ENCODE peak calls at places on chromosomes 12 and 14, in ten cellular contexts. One of them, this sample, is unnamed.

GRCh38 chr12:125187780-125188741 is 122.8 kb downstream of the AACS start:
- DNase-seq in globus pallidus: no peak
- DNase-seq in D341Med: no peak
- DNase-seq in Caki2: no peak
- DNase-seq in CD4-positive, alpha-beta T cell: no peak
- DNase-seq in A549: no peak
- DNase-seq in substantia nigra: no peak
- DNase-seq in activated CD4-positive, alpha-beta T cell treated with anti-CD3 and anti-CD28 coated beads, Interleukin-2, amount 10 ng/mL, durations not matched to agents 7 days and 5 days: no peak
- DNase-seq in kidney epithelial cell: no peak
- DNase-seq in GM13977: no peak
- DNase-seq in this sample: no peak

GRCh38 chr14:75430106-75430505 is 2.3 kb downstream of the JDP2 start:
- DNase-seq in globus pallidus: no peak
- DNase-seq in D341Med: no peak
- DNase-seq in Caki2: no peak
- DNase-seq in CD4-positive, alpha-beta T cell: no peak
- DNase-seq in A549: no peak
- DNase-seq in substantia nigra: no peak
- DNase-seq in activated CD4-positive, alpha-beta T cell treated with anti-CD3 and anti-CD28 coated beads, Interleukin-2, amount 10 ng/mL, durations not matched to agents 7 days and 5 days: no peak
- DNase-seq in kidney epithelial cell: no peak
- DNase-seq in GM13977: no peak
- DNase-seq in this sample: no peak

GRCh38 chr14:92425101-92425500 is 88.5 kb upstream of the RIN3 start:
- DNase-seq in globus pallidus: no peak
- DNase-seq in D341Med: no peak
- DNase-seq in Caki2: peak
- DNase-seq in CD4-positive, alpha-beta T cell: no peak
- DNase-seq in A549: no peak
- DNase-seq in substantia nigra: no peak
- DNase-seq in activated CD4-positive, alpha-beta T cell treated with anti-CD3 and anti-CD28 coated beads, Interleukin-2, amount 10 ng/mL, durations not matched to agents 7 days and 5 days: no peak
- DNase-seq in kidney epithelial cell: peak
- DNase-seq in GM13977: no peak
- DNase-seq in this sample: no peak

GRCh38 chr14:56195727-56196126 is 77.5 kb downstream of the PELI2 start:
- DNase-seq in globus pallidus: no peak
- DNase-seq in D341Med: no peak
- DNase-seq in Caki2: peak
- DNase-seq in CD4-positive, alpha-beta T cell: no peak
- DNase-seq in A549: no peak
- DNase-seq in substantia nigra: no peak
- DNase-seq in activated CD4-positive, alpha-beta T cell treated with anti-CD3 and anti-CD28 coated beads, Interleukin-2, amount 10 ng/mL, durations not matched to agents 7 days and 5 days: peak
- DNase-seq in kidney epithelial cell: peak
- DNase-seq in GM13977: peak
- DNase-seq in this sample: peak

GRCh38 chr14:32081901-32082300 is 4.8 kb downstream of the ARHGAP5 start:
- DNase-seq in globus pallidus: no peak
- DNase-seq in D341Med: peak
- DNase-seq in Caki2: no peak
- DNase-seq in CD4-positive, alpha-beta T cell: no peak
- DNase-seq in A549: no peak
- DNase-seq in substantia nigra: no peak
- DNase-seq in activated CD4-positive, alpha-beta T cell treated with anti-CD3 and anti-CD28 coated beads, Interleukin-2, amount 10 ng/mL, durations not matched to agents 7 days and 5 days: no peak
- DNase-seq in kidney epithelial cell: no peak
- DNase-seq in GM13977: no peak
- DNase-seq in this sample: no peak

GRCh38 chr14:50612795-50613194 is 52.9 kb downstream of the ATL1 start:
- DNase-seq in globus pallidus: no peak
- DNase-seq in D341Med: no peak
- DNase-seq in Caki2: no peak
- DNase-seq in CD4-positive, alpha-beta T cell: no peak
- DNase-seq in A549: no peak
- DNase-seq in substantia nigra: no peak
- DNase-seq in activated CD4-positive, alpha-beta T cell treated with anti-CD3 and anti-CD28 coated beads, Interleukin-2, amount 10 ng/mL, durations not matched to agents 7 days and 5 days: no peak
- DNase-seq in kidney epithelial cell: no peak
- DNase-seq in GM13977: no peak
- DNase-seq in this sample: no peak

GRCh38 chr12:6538420-6539275 is 4.3 kb downstream of the GAPDH start:
- DNase-seq in globus pallidus: no peak
- DNase-seq in D341Med: no peak
- DNase-seq in Caki2: peak
- DNase-seq in CD4-positive, alpha-beta T cell: no peak
- DNase-seq in A549: peak
- DNase-seq in substantia nigra: no peak
- DNase-seq in activated CD4-positive, alpha-beta T cell treated with anti-CD3 and anti-CD28 coated beads, Interleukin-2, amount 10 ng/mL, durations not matched to agents 7 days and 5 days: no peak
- DNase-seq in kidney epithelial cell: no peak
- DNase-seq in GM13977: no peak
- DNase-seq in this sample: no peak

GRCh38 chr14:23105348-23105824 is 597 bp upstream of the CIROP start:
- DNase-seq in globus pallidus: no peak
- DNase-seq in D341Med: no peak
- DNase-seq in Caki2: no peak
- DNase-seq in CD4-positive, alpha-beta T cell: no peak
- DNase-seq in A549: no peak
- DNase-seq in substantia nigra: no peak
- DNase-seq in activated CD4-positive, alpha-beta T cell treated with anti-CD3 and anti-CD28 coated beads, Interleukin-2, amount 10 ng/mL, durations not matched to agents 7 days and 5 days: no peak
- DNase-seq in kidney epithelial cell: no peak
- DNase-seq in GM13977: no peak
- DNase-seq in this sample: no peak

GRCh38 chr14:23829736-23830474 is 123.7 kb upstream of the DHRS4 start:
- DNase-seq in globus pallidus: no peak
- DNase-seq in D341Med: no peak
- DNase-seq in Caki2: peak
- DNase-seq in CD4-positive, alpha-beta T cell: no peak
- DNase-seq in A549: peak
- DNase-seq in substantia nigra: no peak
- DNase-seq in activated CD4-positive, alpha-beta T cell treated with anti-CD3 and anti-CD28 coated beads, Interleukin-2, amount 10 ng/mL, durations not matched to agents 7 days and 5 days: no peak
- DNase-seq in kidney epithelial cell: peak
- DNase-seq in GM13977: no peak
- DNase-seq in this sample: no peak

GRCh38 chr14:32251530-32251929 is 48.5 kb upstream of the RNU6-8 start:
- DNase-seq in globus pallidus: no peak
- DNase-seq in D341Med: no peak
- DNase-seq in Caki2: no peak
- DNase-seq in CD4-positive, alpha-beta T cell: no peak
- DNase-seq in A549: no peak
- DNase-seq in substantia nigra: no peak
- DNase-seq in activated CD4-positive, alpha-beta T cell treated with anti-CD3 and anti-CD28 coated beads, Interleukin-2, amount 10 ng/mL, durations not matched to agents 7 days and 5 days: no peak
- DNase-seq in kidney epithelial cell: no peak
- DNase-seq in GM13977: no peak
- DNase-seq in this sample: no peak

GRCh38 chr12:108363165-108363564 is 24.1 kb upstream of the CMKLR1 start:
- DNase-seq in globus pallidus: no peak
- DNase-seq in D341Med: no peak
- DNase-seq in Caki2: no peak
- DNase-seq in CD4-positive, alpha-beta T cell: no peak
- DNase-seq in A549: no peak
- DNase-seq in substantia nigra: no peak
- DNase-seq in activated CD4-positive, alpha-beta T cell treated with anti-CD3 and anti-CD28 coated beads, Interleukin-2, amount 10 ng/mL, durations not matched to agents 7 days and 5 days: no peak
- DNase-seq in kidney epithelial cell: no peak
- DNase-seq in GM13977: no peak
- DNase-seq in this sample: no peak

GRCh38 chr14:93045965-93046695 is 69.6 kb downstream of the ITPK1 start:
- DNase-seq in globus pallidus: no peak
- DNase-seq in D341Med: no peak
- DNase-seq in Caki2: no peak
- DNase-seq in CD4-positive, alpha-beta T cell: no peak
- DNase-seq in A549: no peak
- DNase-seq in substantia nigra: no peak
- DNase-seq in activated CD4-positive, alpha-beta T cell treated with anti-CD3 and anti-CD28 coated beads, Interleukin-2, amount 10 ng/mL, durations not matched to agents 7 days and 5 days: no peak
- DNase-seq in kidney epithelial cell: peak
- DNase-seq in GM13977: no peak
- DNase-seq in this sample: no peak

GRCh38 chr12:69570545-69571399 is 14.5 kb upstream of the CCT2 start:
- DNase-seq in globus pallidus: peak
- DNase-seq in D341Med: peak
- DNase-seq in Caki2: peak
- DNase-seq in CD4-positive, alpha-beta T cell: peak
- DNase-seq in A549: peak
- DNase-seq in substantia nigra: no peak
- DNase-seq in activated CD4-positive, alpha-beta T cell treated with anti-CD3 and anti-CD28 coated beads, Interleukin-2, amount 10 ng/mL, durations not matched to agents 7 days and 5 days: peak
- DNase-seq in kidney epithelial cell: no peak
- DNase-seq in GM13977: peak
- DNase-seq in this sample: no peak

GRCh38 chr12:65152012-65152411 is 17.4 kb upstream of the LEMD3 start:
- DNase-seq in globus pallidus: no peak
- DNase-seq in D341Med: no peak
- DNase-seq in Caki2: no peak
- DNase-seq in CD4-positive, alpha-beta T cell: no peak
- DNase-seq in A549: no peak
- DNase-seq in substantia nigra: no peak
- DNase-seq in activated CD4-positive, alpha-beta T cell treated with anti-CD3 and anti-CD28 coated beads, Interleukin-2, amount 10 ng/mL, durations not matched to agents 7 days and 5 days: no peak
- DNase-seq in kidney epithelial cell: peak
- DNase-seq in GM13977: no peak
- DNase-seq in this sample: no peak

GRCh38 chr12:22228022-22228875 is 106.3 kb downstream of the ST8SIA1 start:
- DNase-seq in globus pallidus: no peak
- DNase-seq in D341Med: no peak
- DNase-seq in Caki2: no peak
- DNase-seq in CD4-positive, alpha-beta T cell: no peak
- DNase-seq in A549: no peak
- DNase-seq in substantia nigra: no peak
- DNase-seq in activated CD4-positive, alpha-beta T cell treated with anti-CD3 and anti-CD28 coated beads, Interleukin-2, amount 10 ng/mL, durations not matched to agents 7 days and 5 days: no peak
- DNase-seq in kidney epithelial cell: no peak
- DNase-seq in GM13977: no peak
- DNase-seq in this sample: no peak

GRCh38 chr14:61564623-61565091 is 130.7 kb upstream of the HIF1A start:
- DNase-seq in globus pallidus: no peak
- DNase-seq in D341Med: no peak
- DNase-seq in Caki2: peak
- DNase-seq in CD4-positive, alpha-beta T cell: no peak
- DNase-seq in A549: peak
- DNase-seq in substantia nigra: no peak
- DNase-seq in activated CD4-positive, alpha-beta T cell treated with anti-CD3 and anti-CD28 coated beads, Interleukin-2, amount 10 ng/mL, durations not matched to agents 7 days and 5 days: no peak
- DNase-seq in kidney epithelial cell: peak
- DNase-seq in GM13977: no peak
- DNase-seq in this sample: no peak

GRCh38 chr12:79648872-79649271 is 41.9 kb downstream of the PAWR start:
- DNase-seq in globus pallidus: no peak
- DNase-seq in D341Med: no peak
- DNase-seq in Caki2: no peak
- DNase-seq in CD4-positive, alpha-beta T cell: no peak
- DNase-seq in A549: no peak
- DNase-seq in substantia nigra: no peak
- DNase-seq in activated CD4-positive, alpha-beta T cell treated with anti-CD3 and anti-CD28 coated beads, Interleukin-2, amount 10 ng/mL, durations not matched to agents 7 days and 5 days: no peak
- DNase-seq in kidney epithelial cell: no peak
- DNase-seq in GM13977: no peak
- DNase-seq in this sample: no peak

GRCh38 chr14:63551338-63551737 is 8.2 kb upstream of the PPP2R5E start:
- DNase-seq in globus pallidus: no peak
- DNase-seq in D341Med: no peak
- DNase-seq in Caki2: no peak
- DNase-seq in CD4-positive, alpha-beta T cell: no peak
- DNase-seq in A549: no peak
- DNase-seq in substantia nigra: no peak
- DNase-seq in activated CD4-positive, alpha-beta T cell treated with anti-CD3 and anti-CD28 coated beads, Interleukin-2, amount 10 ng/mL, durations not matched to agents 7 days and 5 days: no peak
- DNase-seq in kidney epithelial cell: no peak
- DNase-seq in GM13977: no peak
- DNase-seq in this sample: no peak

GRCh38 chr14:52694761-52695480 is 437 bp downstream of the ERO1A start:
- DNase-seq in globus pallidus: peak
- DNase-seq in D341Med: peak
- DNase-seq in Caki2: peak
- DNase-seq in CD4-positive, alpha-beta T cell: peak
- DNase-seq in A549: no peak
- DNase-seq in substantia nigra: no peak
- DNase-seq in activated CD4-positive, alpha-beta T cell treated with anti-CD3 and anti-CD28 coated beads, Interleukin-2, amount 10 ng/mL, durations not matched to agents 7 days and 5 days: peak
- DNase-seq in kidney epithelial cell: peak
- DNase-seq in GM13977: peak
- DNase-seq in this sample: peak

GRCh38 chr14:74618078-74618952 is 6.3 kb upstream of the LTBP2 start:
- DNase-seq in globus pallidus: no peak
- DNase-seq in D341Med: no peak
- DNase-seq in Caki2: peak
- DNase-seq in CD4-positive, alpha-beta T cell: peak
- DNase-seq in A549: peak
- DNase-seq in substantia nigra: no peak
- DNase-seq in activated CD4-positive, alpha-beta T cell treated with anti-CD3 and anti-CD28 coated beads, Interleukin-2, amount 10 ng/mL, durations not matched to agents 7 days and 5 days: peak
- DNase-seq in kidney epithelial cell: peak
- DNase-seq in GM13977: no peak
- DNase-seq in this sample: no peak

GRCh38 chr12:105814283-105814682 is 324.5 kb downstream of the NUAK1 start:
- DNase-seq in globus pallidus: no peak
- DNase-seq in D341Med: no peak
- DNase-seq in Caki2: no peak
- DNase-seq in CD4-positive, alpha-beta T cell: no peak
- DNase-seq in A549: no peak
- DNase-seq in substantia nigra: no peak
- DNase-seq in activated CD4-positive, alpha-beta T cell treated with anti-CD3 and anti-CD28 coated beads, Interleukin-2, amount 10 ng/mL, durations not matched to agents 7 days and 5 days: no peak
- DNase-seq in kidney epithelial cell: no peak
- DNase-seq in GM13977: no peak
- DNase-seq in this sample: no peak

This sample was measured in GM12864.